ENCODE peak calls at places on chromosomes 2 and 18, in four cellular contexts. M, I, W and U are unnamed samples.
A peak's percentile ranks its signal among the peaks of the same experiment; 100 is the strongest.

GRCh38 chr2:95361216-95361980 is 41.1 kb upstream of the FAHD2A start:
- DNase-seq in M (peak; percentile 30), I (no peak), W (no peak), U (peak; percentile 15)

GRCh38 chr18:47997338-47997780 is 66.9 kb upstream of the SMAD2 start:
- DNase-seq in M (no peak), I (peak; percentile 80), W (peak; percentile 6), U (no peak)

GRCh38 chr2:58932801-58933200 is 691.7 kb upstream of the FANCL start:
- DNase-seq in M (no peak), I (no peak), W (no peak), U (no peak)

GRCh38 chr2:237935740-237936452 is 30.9 kb upstream of the UBE2F start:
- DNase-seq in M (no peak), I (peak; percentile 57), W (no peak), U (no peak)

GRCh38 chr2:32617790-32618189 is 10.1 kb upstream of the TTC27 start:
- DNase-seq in M (no peak), I (no peak), W (no peak), U (no peak)

GRCh38 chr2:94861308-94862152 is 9.7 kb upstream of the TEKT4 start:
- DNase-seq in M (peak; percentile 32), I (peak; percentile 48), W (no peak), U (no peak)

GRCh38 chr2:214881647-214882205 is 72.2 kb upstream of the BARD1 start:
- DNase-seq in M (no peak), I (no peak), W (no peak), U (no peak)

GRCh38 chr18:32956591-32957310 is 183.9 kb upstream of the KLHL14 start:
- DNase-seq in M (no peak), I (no peak), W (peak; percentile 10), U (no peak)

GRCh38 chr2:207012461-207012860 is 73.1 kb downstream of the CPO start:
- DNase-seq in M (no peak), I (no peak), W (no peak), U (no peak)

GRCh38 chr2:166758956-166759355 is 129.3 kb upstream of the XIRP2 start:
- DNase-seq in M (no peak), I (no peak), W (no peak), U (no peak)

GRCh38 chr2:191265311-191266170 is 20.3 kb downstream of the MYO1B start:
- DNase-seq in M (no peak), I (no peak), W (no peak), U (no peak)

GRCh38 chr2:106124787-106125549 is 69.1 kb downstream of the UXS1 start:
- DNase-seq in M (no peak), I (no peak), W (no peak), U (no peak)

GRCh38 chr2:120855855-120856405 is 120.3 kb downstream of the GLI2 start:
- DNase-seq in M (no peak), I (no peak), W (no peak), U (no peak)

GRCh38 chr2:72673279-72673678 is 152.6 kb downstream of the EXOC6B start:
- DNase-seq in M (no peak), I (no peak), W (no peak), U (no peak)

GRCh38 chr2:200492656-200493055 is 17.2 kb downstream of the KCTD18 start:
- DNase-seq in M (no peak), I (no peak), W (no peak), U (no peak)

GRCh38 chr2:80205498-80205897 is 99.1 kb downstream of the LRRTM1 start:
- DNase-seq in M (no peak), I (no peak), W (no peak), U (no peak)

GRCh38 chr2:172735646-172736418 is at the start of gene RAPGEF4:
- DNase-seq in M (no peak), I (peak; percentile 20), W (no peak), U (no peak)

GRCh38 chr2:36455011-36455410 is 99.4 kb downstream of the CRIM1 start:
- DNase-seq in M (no peak), I (no peak), W (no peak), U (no peak)

GRCh38 chr2:27307545-27308358 is 493 bp downstream of the UCN start:
- DNase-seq in M (no peak), I (peak; percentile 67), W (no peak), U (no peak)